ENCODE peak calls at places on chromosomes 5 and 9, in four cellular contexts. M is NCI-H748 treated with DMSO at 0.1 percent for 48 hours, G is fibroblast of lung, Y is adrenal gland. Q is an unnamed sample.

GRCh38 chr9:2424564-2425153 is 196.9 kb upstream of the VLDLR start:
- DNase-seq in M (no peak), G (peak), Y (no peak), Q (no peak)

GRCh38 chr5:93581738-93582414 is 857 bp upstream of the NR2F1-AS1 start:
- DNase-seq in M (peak), G (peak), Y (peak), Q (peak)

GRCh38 chr9:16396389-16396788 is 474.1 kb downstream of the BNC2 start:
- DNase-seq in M (no peak), G (peak), Y (no peak), Q (no peak)

GRCh38 chr5:180970336-180970735 is 18.3 kb upstream of the BTNL3 start:
- DNase-seq in M (no peak), G (no peak), Y (no peak), Q (no peak)

GRCh38 chr9:123642291-123643278 is 286.6 kb downstream of the CRB2 start:
- DNase-seq in M (peak), G (peak), Y (peak), Q (peak)

GRCh38 chr5:33631139-33631538 is 190.4 kb downstream of the TARS1 start:
- DNase-seq in M (no peak), G (no peak), Y (no peak), Q (no peak)

GRCh38 chr5:150114773-150115408 is 28.5 kb upstream of the CSF1R start:
- DNase-seq in M (no peak), G (no peak), Y (peak), Q (no peak)

GRCh38 chr5:131996210-131997025 is 15.0 kb downstream of the ACSL6 start:
- DNase-seq in M (no peak), G (no peak), Y (no peak), Q (no peak)

GRCh38 chr5:53643445-53643844 is 83.0 kb downstream of the NDUFS4 start:
- DNase-seq in M (no peak), G (no peak), Y (no peak), Q (no peak)

GRCh38 chr5:176491056-176491646 is 43.0 kb downstream of the FAF2 start:
- DNase-seq in M (no peak), G (no peak), Y (no peak), Q (no peak)

GRCh38 chr5:164336276-164336675 is 830.9 kb downstream of the MAT2B start:
- DNase-seq in M (no peak), G (no peak), Y (no peak), Q (no peak)

Q was measured in COR-L47.